ENCODE peak calls at places on chromosomes 12 and 14, in eight cellular contexts. S, L, C, V, F, Z, N and I are unnamed samples.

GRCh38 chr14:72545411-72546311 is 348.2 kb downstream of the DPF3 start:
- DNase-seq in N (no peak), V (peak), C (no peak), L (no peak), S (no peak), Z (no peak), F (no peak), I (peak)

GRCh38 chr12:12779529-12779928 is 5.9 kb upstream of the APOLD1 start:
- DNase-seq in S (no peak), Z (no peak), L (no peak), C (peak), V (no peak), N (no peak), F (no peak), I (peak)

GRCh38 chr12:91154131-91154530 is 28.5 kb downstream of the DCN start:
- DNase-seq in V (no peak), S (no peak), F (no peak), N (no peak), Z (no peak), C (no peak), L (no peak), I (no peak)

GRCh38 chr14:66163023-66163422 is 323.1 kb upstream of the CCDC196 start:
- DNase-seq in S (no peak), L (no peak), V (no peak), N (no peak), C (no peak), F (no peak), Z (no peak), I (no peak)

GRCh38 chr12:113461666-113462065 is 10.0 kb downstream of the LHX5 start:
- DNase-seq in L (no peak), Z (peak), S (no peak), F (no peak), V (no peak), C (no peak), N (no peak), I (peak)

GRCh38 chr14:20802341-20803084 is at the start of gene RNASE1:
- DNase-seq in F (no peak), C (no peak), Z (no peak), V (no peak), S (peak), N (peak), L (peak), I (no peak)

GRCh38 chr14:102500190-102500661 is 9.3 kb downstream of the ANKRD9 start:
- DNase-seq in Z (no peak), S (peak), V (no peak), L (peak), F (peak), N (no peak), C (peak), I (no peak)

GRCh38 chr14:76352639-76353281 is 23.2 kb upstream of the ESRRB start:
- DNase-seq in C (peak), S (peak), Z (peak), N (peak), L (no peak), F (peak), V (peak), I (no peak)

GRCh38 chr14:21894003-21894897 is 220.6 kb upstream of the OR4E1 start:
- DNase-seq in N (peak), C (no peak), V (peak), Z (peak), S (no peak), F (no peak), L (no peak), I (peak)

GRCh38 chr14:51000566-51000965 is 56.3 kb upstream of the PYGL start:
- DNase-seq in V (no peak), N (no peak), L (no peak), C (no peak), Z (no peak), S (no peak), F (no peak), I (no peak)

GRCh38 chr12:57456145-57456700 is 1.1 kb downstream of the INHBE start:
- DNase-seq in N (peak), V (peak), L (no peak), F (no peak), C (peak), Z (peak), S (peak), I (peak)

GRCh38 chr12:56645717-56646446 is at the start of gene ATP5F1B:
- DNase-seq in Z (peak), C (peak), L (peak), V (peak), S (peak), F (peak), N (peak), I (peak)

GRCh38 chr12:51636986-51637385 is 46.0 kb downstream of the SCN8A start:
- DNase-seq in V (no peak), S (no peak), Z (no peak), F (no peak), N (no peak), C (no peak), L (no peak), I (no peak)

GRCh38 chr14:27190286-27190685 is 592.5 kb upstream of the NOVA1 start:
- DNase-seq in N (no peak), C (no peak), S (no peak), V (no peak), L (no peak), Z (no peak), F (no peak), I (no peak)

GRCh38 chr14:104876251-104876699 is 11.2 kb downstream of the CEP170B start:
- DNase-seq in F (no peak), L (no peak), V (peak), Z (no peak), C (no peak), S (peak), N (peak), I (peak)

GRCh38 chr12:115998119-115998633 is 279.3 kb downstream of the MED13L start:
- DNase-seq in L (no peak), S (no peak), C (peak), F (no peak), Z (peak), V (no peak), N (peak), I (peak)

GRCh38 chr12:5140190-5140589 is 96.5 kb downstream of the KCNA5 start:
- DNase-seq in C (no peak), F (no peak), V (no peak), N (no peak), L (no peak), Z (no peak), S (no peak), I (no peak)

GRCh38 chr14:65414961-65415589 is 2.5 kb downstream of the FUT8 start:
- DNase-seq in N (peak), C (peak), Z (peak), V (peak), S (no peak), F (no peak), L (no peak), I (peak)

GRCh38 chr12:51951843-51952722 is 584 bp downstream of the ACVR1B start:
- DNase-seq in C (no peak), S (peak), L (peak), N (peak), Z (peak), F (peak), V (peak), I (no peak)

GRCh38 chr12:76183459-76184186 is 99.1 kb upstream of the NAP1L1 start:
- DNase-seq in S (no peak), F (peak), Z (no peak), C (peak), N (no peak), V (no peak), L (no peak), I (peak)

GRCh38 chr14:85527006-85527405 is 2.9 kb upstream of the FLRT2 start:
- DNase-seq in V (no peak), F (no peak), N (no peak), C (peak), L (no peak), Z (no peak), S (no peak), I (no peak)

GRCh38 chr12:49541140-49541861 is 2.5 kb downstream of the KCNH3 start:
- DNase-seq in C (no peak), N (no peak), S (no peak), L (peak), F (no peak), Z (no peak), V (no peak), I (no peak)

GRCh38 chr12:27969901-27970390 is 2.6 kb downstream of the PTHLH start:
- DNase-seq in L (peak), C (peak), S (peak), N (peak), F (peak), Z (no peak), V (peak), I (peak)

GRCh38 chr14:75401356-75401755 is 26.5 kb upstream of the JDP2 start:
- DNase-seq in Z (no peak), N (no peak), C (peak), S (no peak), L (peak), V (no peak), F (peak), I (no peak)

GRCh38 chr12:26156996-26157395 is 32.2 kb upstream of the BHLHE41 start:
- DNase-seq in F (no peak), Z (no peak), S (no peak), C (no peak), V (no peak), L (no peak), N (peak), I (no peak)

GRCh38 chr12:116318738-116319050 is 41.2 kb upstream of the MED13L start:
- DNase-seq in F (peak), L (no peak), C (peak), S (peak), Z (no peak), V (no peak), N (no peak), I (peak)

GRCh38 chr12:1655225-1655788 is 26.3 kb downstream of the WNT5B start:
- DNase-seq in L (no peak), V (no peak), F (no peak), C (no peak), S (no peak), N (no peak), Z (no peak), I (no peak)

GRCh38 chr14:77406718-77407117 is 16.6 kb downstream of the NOXRED1 start:
- DNase-seq in C (no peak), L (no peak), Z (no peak), N (no peak), V (peak), S (no peak), F (no peak), I (no peak)

GRCh38 chr12:57280234-57281062 is 29.5 kb upstream of the STAC3 start:
- DNase-seq in F (peak), Z (peak), C (peak), V (peak), L (no peak), N (peak), S (peak), I (peak)

GRCh38 chr12:124545508-124546418 is 21.6 kb downstream of the NCOR2 start:
- DNase-seq in V (no peak), L (no peak), S (no peak), N (no peak), F (no peak), Z (no peak), C (peak), I (no peak)

GRCh38 chr12:108349245-108349644 is 10.1 kb upstream of the CMKLR1 start:
- DNase-seq in V (no peak), S (no peak), F (peak), C (peak), Z (no peak), L (peak), N (no peak), I (no peak)

GRCh38 chr12:68113644-68114043 is 45.9 kb downstream of the IFNG start:
- DNase-seq in F (no peak), L (no peak), Z (peak), S (no peak), N (peak), V (peak), C (no peak), I (peak)
- TF ChIP-seq CTCF in F (no peak), L (no peak), Z (peak), S (no peak), N (peak), V (peak), C (peak), I (no peak)

GRCh38 chr12:109824731-109825130 is 8.5 kb downstream of the TRPV4 start:
- DNase-seq in Z (no peak), V (no peak), C (no peak), S (no peak), L (no peak), N (no peak), F (no peak), I (no peak)

GRCh38 chr12:109820921-109821381 is 12.2 kb downstream of the TRPV4 start:
- DNase-seq in V (no peak), F (no peak), L (no peak), Z (no peak), C (no peak), S (no peak), N (peak), I (peak)

GRCh38 chr12:109821968-109822367 is 11.2 kb downstream of the TRPV4 start:
- DNase-seq in V (no peak), S (no peak), L (no peak), C (no peak), Z (no peak), N (no peak), F (no peak), I (no peak)

GRCh38 chr12:109822416-109822815 is 10.8 kb downstream of the TRPV4 start:
- DNase-seq in C (no peak), F (no peak), Z (no peak), S (no peak), V (no peak), L (no peak), N (no peak), I (no peak)

GRCh38 chr12:109822951-109823411 is 10.2 kb downstream of the TRPV4 start:
- DNase-seq in V (no peak), N (no peak), F (no peak), Z (no peak), S (no peak), C (no peak), L (no peak), I (peak)
- TF ChIP-seq CTCF in V (no peak), N (no peak), F (no peak), Z (no peak), S (no peak), C (no peak), L (no peak), I (no peak)

GRCh38 chr14:98227727-98228111 is 1044.3 kb downstream of the BCL11B start:
- DNase-seq in V (no peak), F (no peak), L (no peak), C (no peak), Z (no peak), S (no peak), N (no peak), I (no peak)

GRCh38 chr14:98226411-98226810 is 1045.6 kb downstream of the BCL11B start:
- DNase-seq in V (no peak), N (no peak), C (no peak), S (no peak), Z (peak), F (no peak), L (peak), I (no peak)

GRCh38 chr14:98231210-98231609 is 1040.8 kb downstream of the BCL11B start:
- DNase-seq in V (no peak), C (no peak), Z (no peak), S (no peak), N (no peak), L (no peak), F (no peak), I (no peak)

GRCh38 chr14:98227000-98227726 is 1044.8 kb downstream of the BCL11B start:
- DNase-seq in S (no peak), Z (no peak), L (peak), N (no peak), F (no peak), C (no peak), V (no peak), I (no peak)

DNA sequence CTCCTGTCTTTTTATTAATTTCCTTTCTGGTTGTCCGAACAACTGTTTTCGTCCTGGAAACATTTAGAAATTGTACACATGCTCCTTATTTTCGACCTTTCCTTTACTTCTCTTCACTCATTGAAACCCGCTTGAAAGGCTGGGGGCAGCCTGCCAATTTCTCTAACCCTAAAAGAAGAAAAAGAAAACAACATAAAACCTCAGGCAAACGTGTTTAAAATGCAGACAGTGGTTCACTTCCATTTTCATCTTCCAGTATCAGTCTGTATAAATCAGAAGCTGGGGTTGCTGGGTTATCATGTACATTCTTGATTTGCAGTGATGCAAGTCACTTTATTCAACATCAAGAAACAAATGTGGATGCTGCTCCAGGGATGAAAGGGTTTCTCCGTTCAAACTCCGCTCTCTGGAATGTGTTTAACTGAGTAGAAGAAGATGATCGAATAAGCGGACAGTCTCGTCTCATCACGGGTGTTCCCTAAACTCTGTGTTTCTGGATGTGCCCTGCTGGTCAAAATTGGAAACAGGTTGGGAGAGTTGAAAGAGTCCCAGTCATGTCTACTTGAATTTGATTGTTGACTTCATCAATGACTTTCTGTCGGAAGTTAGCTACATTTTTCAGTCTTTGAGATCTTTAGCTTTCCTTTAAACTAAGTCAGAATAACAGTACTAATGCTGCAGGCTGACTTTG is 1042.2 kb downstream of the BCL11B start:
- DNase-seq in N (no peak), F (no peak), V (no peak), S (no peak), C (peak), L (no peak), Z (peak), I (no peak)
- TF ChIP-seq CTCF in N (no peak), F (no peak), V (no peak), S (no peak), C (no peak), L (no peak), Z (no peak), I (no peak)

GRCh38 chr14:32713856-32714255 is 224.8 kb upstream of the NPAS3 start:
- DNase-seq in C (no peak), S (no peak), L (no peak), V (no peak), N (no peak), F (no peak), Z (no peak), I (no peak)
- TF ChIP-seq CTCF in C (no peak), S (no peak), L (no peak), V (no peak), N (no peak), F (no peak), Z (no peak), I (no peak)